ENCODE peak calls at places on chromosome 7, in ten cellular contexts. I is GM12878, K is heart left ventricle, S is IMR-90, D is breast epithelium, H is transverse colon, X is sigmoid colon, C is gastrocnemius medialis, T is tibial nerve, U is vagina. L is an unnamed sample.

GRCh38 chr7:95658676-95659075 is 62.4 kb upstream of the PDK4 start:
- DNase-seq in U (no peak), T (no peak), C (no peak), X (no peak), I (no peak), K (no peak), S (no peak), D (no peak), H (peak; percentile 56), L (peak; percentile 36)

GRCh38 chr7:128833148-128833938 is 3.1 kb downstream of the FLNC start:
- DNase-seq in C (peak; percentile 74), D (peak; percentile 24), H (peak; percentile 48), S (peak; percentile 88), K (peak; percentile 79), X (peak; percentile 94), T (no peak), U (no peak), I (no peak), L (peak; percentile 54)

GRCh38 chr7:37831214-37831613 is 17.2 kb upstream of the NME8 start:
- DNase-seq in U (no peak), I (no peak), H (no peak), T (no peak), D (no peak), C (no peak), S (no peak), X (no peak), K (no peak), L (no peak)

GRCh38 chr7:69738396-69738889 is 140.2 kb downstream of the AUTS2 start:
- DNase-seq in K (no peak), C (no peak), I (peak; percentile 82), U (no peak), T (no peak), H (no peak), S (no peak), D (no peak), X (no peak), L (no peak)

GRCh38 chr7:5217851-5218331 is 27.9 kb downstream of the WIPI2 start:
- DNase-seq in C (no peak), T (peak; percentile 3), S (no peak), D (no peak), I (no peak), X (peak; percentile 44), H (no peak), K (no peak), U (no peak), L (no peak)

GRCh38 chr7:36535866-36536664 is 146.4 kb downstream of the ANLN start:
- DNase-seq in C (no peak), D (peak; percentile 37), H (no peak), X (no peak), I (no peak), T (no peak), S (no peak), U (no peak), K (no peak), L (no peak)

GRCh38 chr7:94384315-94384714 is 10.4 kb upstream of the COL1A2 start:
- DNase-seq in D (no peak), T (no peak), S (no peak), C (no peak), I (no peak), K (no peak), U (no peak), H (no peak), X (no peak), L (no peak)

GRCh38 chr7:134834689-134835462 is 55.4 kb downstream of the CALD1 start:
- DNase-seq in K (peak; percentile 33), T (no peak), X (peak; percentile 81), D (no peak), H (no peak), I (no peak), U (no peak), C (no peak), S (peak; percentile 82), L (no peak)

GRCh38 chr7:2687338-2687869 is 598 bp upstream of the AMZ1 start:
- DNase-seq in D (no peak), T (no peak), H (no peak), I (no peak), X (no peak), K (no peak), C (no peak), S (peak; percentile 75), U (no peak), L (no peak)

GRCh38 chr7:98836811-98837631 is 32.8 kb downstream of the TMEM130 start:
- DNase-seq in H (peak; percentile 21), T (no peak), C (no peak), S (peak; percentile 28), U (no peak), X (no peak), D (no peak), I (no peak), K (no peak), L (peak; percentile 68)

GRCh38 chr7:64908358-64908757 is 5.3 kb downstream of the ZNF273 start:
- DNase-seq in T (no peak), D (no peak), U (no peak), S (no peak), C (peak; percentile 32), H (no peak), X (no peak), I (no peak), K (no peak), L (no peak)

DNA sequence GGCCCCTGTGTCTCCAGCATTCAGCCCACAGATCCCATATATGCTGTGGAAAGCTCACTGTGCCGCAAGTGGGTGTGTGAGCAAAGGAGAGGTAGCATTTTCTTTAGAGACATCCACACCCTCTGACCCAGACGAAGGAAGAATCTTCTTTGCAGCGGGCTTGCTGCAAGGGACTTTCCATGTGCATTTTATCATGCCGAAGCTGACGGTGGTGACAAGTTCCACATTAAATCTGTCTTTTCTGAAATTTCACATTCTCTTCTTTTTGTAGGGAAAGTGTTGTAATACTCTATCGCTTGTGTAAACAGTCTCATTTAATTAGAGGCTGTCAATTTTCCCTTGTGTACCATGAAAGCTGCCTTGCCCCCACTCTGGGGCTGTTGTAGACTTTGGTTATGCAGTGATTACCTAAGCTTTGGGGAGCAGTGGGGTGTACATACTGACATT is 409.5 kb downstream of the SUGCT start:
- DNase-seq in U (no peak), K (no peak), S (no peak), X (no peak), H (no peak), D (no peak), I (no peak), C (no peak), T (no peak), L (no peak)
- H3K27ac ChIP-seq in U (no peak overlapping the region), K (peak overlapping the region; percentile 28), S (no peak overlapping the region), X (peak overlapping the region; percentile 47), H (no peak overlapping the region), D (no peak overlapping the region), I (no peak overlapping the region), C (no peak overlapping the region), T (no peak overlapping the region), L (no peak overlapping the region)

GRCh38 chr7:158706710-158707590 is 2.3 kb upstream of the NCAPG2 start:
- DNase-seq in T (no peak), U (no peak), H (no peak), D (no peak), X (no peak), S (no peak), I (no peak), C (no peak), K (no peak), L (no peak)

GRCh38 chr7:158702944-158703343 is 1.7 kb downstream of the NCAPG2 start:
- DNase-seq in C (no peak), I (no peak), U (no peak), K (no peak), X (no peak), T (no peak), D (no peak), H (no peak), S (no peak), L (no peak)

GRCh38 chr7:158705234-158705890 is 758 bp upstream of the NCAPG2 start:
- DNase-seq in X (no peak), K (no peak), D (no peak), H (no peak), C (no peak), U (no peak), S (no peak), I (no peak), T (no peak), L (no peak)

GRCh38 chr7:158706273-158706704 is 1.7 kb upstream of the NCAPG2 start:
- DNase-seq in C (no peak), K (no peak), S (no peak), D (no peak), X (no peak), I (no peak), U (no peak), T (no peak), H (no peak), L (no peak)

DNA sequence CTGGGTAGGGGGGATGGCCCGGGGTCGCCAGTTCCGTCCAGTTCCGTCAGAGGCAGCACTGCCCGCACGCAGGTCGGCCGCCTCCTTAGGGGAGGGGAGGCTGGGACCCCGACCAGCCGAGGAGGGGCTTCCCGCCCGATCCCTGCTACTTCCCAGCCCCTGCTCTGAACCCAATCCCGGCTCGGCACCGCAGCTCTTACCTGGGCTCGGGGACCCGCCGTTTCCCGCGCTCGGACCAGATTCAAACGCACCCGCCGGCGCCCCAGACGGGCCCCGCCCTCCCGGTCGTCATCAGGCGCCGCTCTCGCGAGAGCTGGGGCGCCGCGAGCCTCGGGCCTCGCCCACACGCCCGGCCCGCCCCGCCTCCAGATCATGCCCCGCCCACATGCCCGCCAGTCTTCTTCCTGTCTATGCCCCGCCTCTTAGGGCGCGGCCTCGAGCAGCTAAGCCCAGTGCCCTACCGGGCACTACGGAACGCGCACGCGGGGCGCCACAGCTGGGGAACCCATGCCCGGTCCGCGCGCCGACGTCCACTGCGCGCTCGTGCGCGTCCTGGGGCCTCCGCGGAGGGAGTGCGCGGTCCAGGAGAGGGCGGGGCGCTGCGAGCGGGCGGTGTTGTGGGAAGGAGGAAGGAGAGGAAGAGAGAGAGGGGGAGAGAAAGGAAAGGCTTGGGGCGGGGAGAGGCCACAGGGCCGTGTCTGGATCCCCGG is at the start of gene NCAPG2:
- DNase-seq in H (peak; percentile 99), D (peak; percentile 95), T (peak; percentile 97), K (peak; percentile 98), U (peak; percentile 97), S (peak; percentile 98), I (peak; percentile 88), X (peak; percentile 99), C (peak; percentile 94), L (peak; percentile 98)
- TF ChIP-seq POLR2A in H (peak; percentile 85), D (peak; percentile 72), T (peak; percentile 95), K (peak; percentile 63), U (peak; percentile 55), S (no peak), I (peak; percentile 98), X (peak; percentile 76), C (peak; percentile 96), L (peak; percentile 86)

GRCh38 chr7:27723086-27723485 is 16.9 kb upstream of the TAX1BP1 start:
- DNase-seq in S (no peak), X (peak; percentile 75), D (peak; percentile 25), C (peak; percentile 12), K (no peak), U (no peak), T (no peak), I (no peak), H (no peak), L (no peak)
- TF ChIP-seq CTCF in S (peak; percentile 25), X (peak; percentile 10), D (no peak), C (no peak), K (no peak), U (no peak), T (no peak), I (peak; percentile 7), H (no peak), L (no peak)

DNA sequence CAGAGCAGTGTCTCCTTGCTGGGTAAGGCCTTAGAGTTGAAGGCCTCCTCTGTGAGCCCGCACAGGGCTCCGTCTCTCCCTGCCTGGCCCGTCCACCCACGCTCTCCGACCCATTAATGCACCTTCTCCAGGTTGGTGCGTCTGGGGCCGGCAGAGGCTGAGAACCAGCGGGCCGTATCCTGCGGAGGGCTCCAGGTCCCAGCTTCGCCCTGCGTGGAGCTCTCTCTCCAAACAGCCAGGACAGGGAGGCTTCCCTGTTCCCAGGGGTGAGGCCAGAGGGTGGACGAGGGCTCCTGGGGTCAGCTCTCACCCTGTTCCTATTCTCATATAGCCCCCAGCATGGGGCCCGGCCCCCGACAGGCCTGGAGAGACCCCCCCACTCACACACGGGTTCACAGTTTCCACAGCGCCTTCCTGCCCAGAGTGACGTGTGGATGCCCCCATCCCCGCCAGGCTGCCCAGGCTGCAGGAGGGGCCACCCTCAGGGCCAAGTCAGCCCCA is 34.6 kb downstream of the GET4 start:
- DNase-seq in H (no peak), K (no peak), X (no peak), T (no peak), S (no peak), C (no peak), U (no peak), I (no peak), D (no peak), L (no peak)
- H3K27ac ChIP-seq in H (peak overlapping the region; percentile 86), K (no peak overlapping the region), X (no peak overlapping the region), T (peak overlapping the region; percentile 13), S (no peak overlapping the region), C (no peak overlapping the region), U (no peak overlapping the region), I (peak overlapping the region; percentile 22), D (no peak overlapping the region), L (no peak overlapping the region)

L was measured in testis.